ENCODE peak calls at places on chromosomes 11 and 22, in six cellular contexts. M is AG04450; P is stimulated activated CD4-positive, alpha-beta T cell treated with anti-CD3 and anti-CD28 coated beads, TNF-alpha, amount 100 ng/mL, for 1 hour; T is MCF 10A; F is iris pigment epithelial cell; D is cardiac fibroblast. Q is an unnamed sample.

GRCh38 chr11:128302425-128303186 is 284.8 kb downstream of the ETS1 start:
- DNase-seq in M (no peak), P (no peak), T (no peak), F (no peak), D (no peak), Q (no peak)

GRCh38 chr22:46082633-46083032 is 67.7 kb upstream of the PPARA start:
- DNase-seq in M (no peak), P (no peak), T (no peak), F (no peak), D (peak), Q (no peak)

GRCh38 chr11:130646881-130647280 is 198.4 kb downstream of the ADAMTS15 start:
- DNase-seq in M (no peak), P (no peak), T (no peak), F (no peak), D (no peak), Q (no peak)

GRCh38 chr22:30250713-30251267 is 4.2 kb upstream of the LIF start:
- DNase-seq in M (no peak), P (no peak), T (peak), F (peak), D (peak), Q (peak)

GRCh38 chr11:10452211-10452767 is 2.8 kb upstream of the AMPD3 start:
- DNase-seq in M (no peak), P (no peak), T (no peak), F (no peak), D (peak), Q (no peak)

GRCh38 chr22:46054091-46054877 is 77.3 kb upstream of the WNT7B start:
- DNase-seq in M (no peak), P (no peak), T (peak), F (peak), D (peak), Q (no peak)

GRCh38 chr22:25750569-25751173 is 8.7 kb downstream of the MYO18B start:
- DNase-seq in M (no peak), P (no peak), T (no peak), F (peak), D (no peak), Q (no peak)

GRCh38 chr22:29310863-29311339 is 4.5 kb downstream of the GAS2L1 start:
- DNase-seq in M (peak), P (peak), T (peak), F (peak), D (peak), Q (peak)

GRCh38 chr22:31652911-31653684 is 8.9 kb downstream of the PISD start:
- DNase-seq in M (no peak), P (no peak), T (no peak), F (no peak), D (no peak), Q (peak)

GRCh38 chr11:14386895-14387480 is 28.0 kb upstream of the RRAS2 start:
- DNase-seq in M (no peak), P (no peak), T (no peak), F (peak), D (peak), Q (no peak)

GRCh38 chr11:102592634-102593581 is 32.2 kb downstream of the MMP20 start:
- DNase-seq in M (no peak), P (no peak), T (peak), F (peak), D (peak), Q (no peak)

GRCh38 chr11:88618716-88619462 is 281.4 kb upstream of the CTSC start:
- DNase-seq in M (no peak), P (no peak), T (no peak), F (no peak), D (no peak), Q (no peak)

GRCh38 chr11:35387341-35387982 is 31.9 kb downstream of the SLC1A2 start:
- DNase-seq in M (no peak), P (no peak), T (peak), F (peak), D (peak), Q (peak)

GRCh38 chr11:27204527-27204926 is 158.5 kb downstream of the CCDC34 start:
- DNase-seq in M (no peak), P (no peak), T (peak), F (no peak), D (peak), Q (no peak)

GRCh38 chr11:29751618-29752017 is 265.2 kb downstream of the KCNA4 start:
- DNase-seq in M (no peak), P (no peak), T (peak), F (no peak), D (peak), Q (no peak)

GRCh38 chr11:33657757-33658156 is 42.9 kb downstream of the C11orf91 start:
- DNase-seq in M (no peak), P (no peak), T (no peak), F (no peak), D (no peak), Q (no peak)

GRCh38 chr11:118893662-118894061 is 10.0 kb downstream of the CXCR5 start:
- DNase-seq in M (no peak), P (no peak), T (no peak), F (no peak), D (no peak), Q (no peak)

GRCh38 chr11:109998921-109999320 is 94.3 kb upstream of the ZC3H12C start:
- DNase-seq in M (no peak), P (no peak), T (no peak), F (no peak), D (no peak), Q (no peak)

GRCh38 chr11:19951558-19952083 is 208.7 kb downstream of the DBX1 start:
- DNase-seq in M (no peak), P (no peak), T (peak), F (peak), D (peak), Q (peak)

GRCh38 chr11:112590778-112591177 is 330.1 kb upstream of the PLET1 start:
- DNase-seq in M (no peak), P (no peak), T (no peak), F (peak), D (peak), Q (no peak)

GRCh38 chr22:49094858-49095257 is 732.8 kb downstream of the BRD1 start:
- DNase-seq in M (no peak), P (no peak), T (no peak), F (no peak), D (no peak), Q (no peak)

GRCh38 chr22:41425704-41426365 is 20.8 kb downstream of the TOB2 start:
- DNase-seq in M (no peak), P (no peak), T (no peak), F (no peak), D (no peak), Q (no peak)

GRCh38 chr11:90364527-90364926 is 141.7 kb upstream of the CHORDC1 start:
- DNase-seq in M (no peak), P (no peak), T (peak), F (no peak), D (no peak), Q (peak)

GRCh38 chr11:848988-849824 is 6.6 kb downstream of the TSPAN4 start:
- DNase-seq in M (no peak), P (no peak), T (no peak), F (no peak), D (no peak), Q (no peak)

GRCh38 chr11:13339196-13340153 is 61.9 kb downstream of the BMAL1 start:
- DNase-seq in M (peak), P (no peak), T (peak), F (peak), D (peak), Q (peak)

GRCh38 chr22:20173720-20174119 is 22.9 kb upstream of the CCDC188 start:
- DNase-seq in M (no peak), P (no peak), T (no peak), F (no peak), D (no peak), Q (no peak)

GRCh38 chr22:39518996-39519680 is 1.2 kb upstream of the ATF4 start:
- DNase-seq in M (no peak), P (no peak), T (no peak), F (peak), D (peak), Q (no peak)

GRCh38 chr11:78344114-78344513 is 73.5 kb downstream of the GAB2 start:
- DNase-seq in M (no peak), P (no peak), T (no peak), F (no peak), D (no peak), Q (no peak)

GRCh38 chr11:59791639-59792038 is 18.9 kb downstream of the MRPL16 start:
- DNase-seq in M (no peak), P (no peak), T (no peak), F (peak), D (no peak), Q (no peak)

GRCh38 chr11:69013009-69013951 is at the start of gene MRGPRF:
- DNase-seq in M (peak), P (no peak), T (no peak), F (peak), D (peak), Q (no peak)

GRCh38 chr11:112219476-112220232 is 6.6 kb upstream of the PTS start:
- DNase-seq in M (peak), P (no peak), T (peak), F (peak), D (peak), Q (peak)

GRCh38 chr11:58578635-58579191 is at the start of gene ZFP91:
- DNase-seq in M (peak), P (peak), T (peak), F (peak), D (peak), Q (peak)

GRCh38 chr11:65421204-65422103 is 1.1 kb upstream of the NEAT1 start:
- DNase-seq in M (peak), P (peak), T (peak), F (peak), D (peak), Q (peak)

GRCh38 chr22:46749682-46750529 is 11.9 kb upstream of the CERK start:
- DNase-seq in M (no peak), P (no peak), T (no peak), F (no peak), D (no peak), Q (no peak)

GRCh38 chr11:102497061-102497460 is 33.5 kb downstream of the MMP7 start:
- DNase-seq in M (no peak), P (no peak), T (no peak), F (peak), D (peak), Q (peak)

Q was measured in renal cortical epithelial cell.